ENCODE peak calls at places on chromosomes 4 and X, in four cellular contexts. M is IMR-90, J is mesendoderm, E is neuronal stem cell. F is an unnamed sample.

GRCh38 chr4:26873391-26874026 is 12.9 kb downstream of the STIM2 start:
- DNase-seq in M (no peak), J (peak; percentile 47), E (no peak), F (no peak)

GRCh38 chrX:152259150-152259549 is 120.8 kb upstream of the MAGEA10 start:
- DNase-seq in M (no peak), J (no peak), E (no peak), F (no peak)

GRCh38 chr4:244471-244870 is 60.8 kb downstream of the ZNF732 start:
- DNase-seq in M (no peak), J (peak; percentile 64), E (no peak), F (peak; percentile 27)

GRCh38 chr4:56619160-56619559 is 61.9 kb downstream of the HOPX start:
- DNase-seq in M (peak; percentile 58), J (no peak), E (no peak), F (no peak)

GRCh38 chrX:104618106-104618895 is 52.3 kb downstream of the IL1RAPL2 start:
- DNase-seq in M (no peak), J (peak; percentile 9), E (no peak), F (no peak)

GRCh38 chrX:15206306-15206705 is 63.6 kb downstream of the ASB9 start:
- DNase-seq in M (no peak), J (no peak), E (no peak), F (no peak)

GRCh38 chrX:20320461-20321159 is 53.9 kb upstream of the RPS6KA3 start:
- DNase-seq in M (no peak), J (no peak), E (no peak), F (no peak)

GRCh38 chr4:2754848-2755820 is 1.0 kb downstream of the TNIP2 start:
- DNase-seq in M (no peak), J (no peak), E (no peak), F (no peak)

GRCh38 chr4:84878541-84878940 is 87.9 kb downstream of the WDFY3 start:
- DNase-seq in M (peak; percentile 31), J (no peak), E (no peak), F (no peak)

GRCh38 chrX:9518896-9519295 is 54.0 kb downstream of the TBL1X start:
- DNase-seq in M (no peak), J (no peak), E (no peak), F (no peak)

GRCh38 chr4:74056858-74057562 is 18.5 kb upstream of the CXCL3 start:
- DNase-seq in M (peak; percentile 95), J (no peak), E (no peak), F (no peak)

GRCh38 chr4:90234916-90235547 is 107.8 kb downstream of the CCSER1 start:
- DNase-seq in M (no peak), J (no peak), E (no peak), F (no peak)

GRCh38 chrX:1914606-1915365 is 299.9 kb downstream of the ASMT start:
- DNase-seq in M (no peak), J (peak; percentile 30), E (no peak), F (peak; percentile 47)

GRCh38 chr4:83582289-83582756 is 46.4 kb downstream of the GPAT3 start:
- DNase-seq in M (no peak), J (peak; percentile 8), E (no peak), F (no peak)

GRCh38 chrX:87338510-87338909 is 179.1 kb upstream of the KLHL4 start:
- DNase-seq in M (peak; percentile 2), J (peak; percentile 18), E (peak; percentile 1), F (no peak)

GRCh38 chrX:109856974-109857373 is 123.9 kb upstream of the ACSL4 start:
- DNase-seq in M (peak; percentile 34), J (no peak), E (peak; percentile 9), F (no peak)

GRCh38 chrX:111020283-111020682 is 75.7 kb upstream of the PAK3 start:
- DNase-seq in M (no peak), J (no peak), E (no peak), F (no peak)

GRCh38 chr4:48275247-48275646 is 5.6 kb upstream of the TEC start:
- DNase-seq in M (peak; percentile 35), J (peak; percentile 60), E (no peak), F (no peak)

GRCh38 chr4:2256781-2257191 is 5.1 kb downstream of the MXD4 start:
- DNase-seq in M (no peak), J (no peak), E (no peak), F (no peak)

GRCh38 chr4:152999376-153000067 is 63.4 kb downstream of the FHDC1 start:
- DNase-seq in M (no peak), J (no peak), E (no peak), F (no peak)

DNA sequence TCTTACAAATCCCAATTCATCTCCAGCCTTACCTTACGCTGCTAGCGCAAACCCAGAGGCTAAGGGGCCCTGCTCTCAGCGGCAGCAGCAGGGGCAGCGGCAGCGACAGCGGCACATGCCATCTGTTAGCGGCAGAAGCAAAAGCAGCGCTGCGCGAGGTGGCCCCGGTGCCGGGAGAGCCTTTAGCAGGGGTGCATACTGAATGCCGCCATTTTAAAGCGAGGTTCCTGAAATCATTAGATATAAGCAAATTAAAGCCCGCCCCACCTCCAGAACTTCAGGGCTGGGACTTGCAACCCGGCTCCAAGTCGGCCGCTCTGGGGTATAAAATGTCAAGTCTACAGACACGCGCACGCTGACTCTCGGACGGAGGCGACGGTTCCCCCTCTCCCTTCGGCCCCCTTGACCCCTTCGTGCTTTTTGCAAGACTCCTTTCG is at the start of gene MBNL3:
- DNase-seq in M (peak; percentile 5), J (peak; percentile 74), E (peak; percentile 29), F (peak; percentile 67)
- H4K8ac ChIP-seq in M (no peak within 1 kb of the TSS), J (no peak within 1 kb of the TSS), E (no peak within 1 kb of the TSS), F (no peak within 1 kb of the TSS)

DNA sequence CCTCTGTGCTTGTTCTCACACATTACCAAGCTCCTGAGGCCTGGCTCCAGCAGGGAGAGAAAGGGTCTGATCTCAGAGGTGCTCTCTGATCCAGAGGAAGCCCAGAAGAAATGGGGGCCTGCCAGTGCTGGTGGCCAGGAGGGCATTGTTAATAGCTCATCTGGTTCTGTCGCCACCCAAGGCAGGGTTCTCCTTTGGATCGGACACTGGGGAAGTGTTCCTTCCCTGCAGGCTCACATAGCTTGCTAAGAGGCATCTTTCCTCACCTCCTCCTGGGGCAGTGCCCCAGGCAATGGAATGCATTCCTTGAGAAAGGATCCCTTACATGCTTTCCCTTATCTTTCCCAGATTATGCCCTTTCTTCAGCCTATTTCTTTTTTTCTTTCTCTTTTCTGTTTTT is 53.8 kb downstream of the RBM47 start:
- DNase-seq in M (no peak), J (peak; percentile 91), E (no peak), F (no peak)
- H4K8ac ChIP-seq in M (peak overlapping the region; percentile 4), J (no peak overlapping the region), E (no peak overlapping the region), F (no peak overlapping the region)

DNA sequence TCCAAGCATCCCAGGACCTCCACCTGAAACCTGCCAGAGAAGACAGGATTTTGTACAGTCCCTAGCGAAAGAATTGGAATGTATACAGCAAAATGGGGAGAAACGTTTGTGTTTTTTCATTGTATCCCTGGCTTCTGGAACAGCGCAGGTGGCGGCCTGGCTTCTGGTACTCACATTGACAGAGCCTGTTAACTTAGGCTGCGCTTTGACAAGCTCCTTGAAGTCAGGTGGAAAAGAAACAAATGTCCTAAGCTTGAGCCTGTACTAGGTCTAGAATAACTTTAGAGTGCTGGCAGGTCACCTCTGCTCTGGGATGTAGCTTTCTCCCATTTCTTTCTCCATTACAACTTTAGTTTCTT is 343.7 kb upstream of the KLF3 start:
- DNase-seq in M (no peak), J (no peak), E (no peak), F (no peak)
- H4K8ac ChIP-seq in M (peak overlapping the region; percentile 70), J (no peak overlapping the region), E (no peak overlapping the region), F (no peak overlapping the region)

GRCh38 chr4:185209031-185209851 is at the start of gene SNX25:
- DNase-seq in M (peak; percentile 65), J (peak; percentile 90), E (peak; percentile 86), F (peak; percentile 89)
- H4K8ac ChIP-seq in M (peak within 1 kb of the TSS; percentile 55), J (no peak within 1 kb of the TSS), E (no peak within 1 kb of the TSS), F (no peak within 1 kb of the TSS)

DNA sequence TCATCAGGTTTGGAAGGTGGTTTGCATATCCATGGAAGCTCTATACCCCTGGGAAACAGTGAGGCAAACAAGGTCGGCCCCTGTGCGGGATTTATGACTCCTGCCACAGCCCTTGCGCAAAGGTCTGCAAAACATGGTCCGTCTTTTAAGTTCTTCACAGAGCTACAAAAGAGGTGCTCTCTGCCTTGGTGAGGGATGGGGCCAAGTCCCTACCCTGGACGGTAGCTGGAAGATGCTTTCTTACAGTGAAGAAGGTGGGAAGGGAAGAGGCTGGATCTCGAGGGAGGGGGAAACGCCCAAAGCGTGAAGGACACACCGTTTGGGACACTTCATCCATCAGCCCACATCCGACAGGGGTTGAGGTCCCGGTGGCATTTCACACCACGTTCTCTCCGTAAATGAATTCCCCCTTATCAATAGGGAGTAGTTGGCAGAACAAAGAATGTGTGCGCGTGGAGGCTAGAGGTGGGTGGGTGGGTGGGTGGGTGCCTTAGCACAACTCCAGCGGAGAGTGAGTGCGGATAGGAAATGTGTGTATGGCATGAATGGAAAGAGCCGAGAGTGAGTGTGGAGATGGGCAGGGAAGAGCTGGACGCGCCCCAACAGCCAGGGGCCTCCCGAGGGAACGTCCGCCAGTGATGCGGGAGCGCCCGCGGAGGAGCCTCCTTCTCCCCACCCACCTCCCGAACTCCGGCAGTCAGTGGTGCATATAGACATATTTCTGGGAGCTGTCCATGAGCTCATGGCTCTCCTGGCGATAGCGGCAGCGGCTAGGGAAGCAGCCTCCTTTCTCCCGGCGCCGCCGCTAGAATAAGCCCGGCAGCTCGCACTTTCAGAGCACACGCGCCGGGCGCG is 68.3 kb downstream of the LARP7 start:
- DNase-seq in M (peak; percentile 58), J (peak; percentile 64), E (peak; percentile 35), F (peak; percentile 51)
- H4K8ac ChIP-seq in M (no peak overlapping the region), J (peak overlapping the region; percentile 57), E (no peak overlapping the region), F (no peak overlapping the region)

GRCh38 chrX:41750720-41751119 is 26.7 kb downstream of the GPR82 start:
- DNase-seq in M (no peak), J (no peak), E (no peak), F (no peak)
- H4K8ac ChIP-seq in M (no peak overlapping the region), J (no peak overlapping the region), E (no peak overlapping the region), F (no peak overlapping the region)

DNA sequence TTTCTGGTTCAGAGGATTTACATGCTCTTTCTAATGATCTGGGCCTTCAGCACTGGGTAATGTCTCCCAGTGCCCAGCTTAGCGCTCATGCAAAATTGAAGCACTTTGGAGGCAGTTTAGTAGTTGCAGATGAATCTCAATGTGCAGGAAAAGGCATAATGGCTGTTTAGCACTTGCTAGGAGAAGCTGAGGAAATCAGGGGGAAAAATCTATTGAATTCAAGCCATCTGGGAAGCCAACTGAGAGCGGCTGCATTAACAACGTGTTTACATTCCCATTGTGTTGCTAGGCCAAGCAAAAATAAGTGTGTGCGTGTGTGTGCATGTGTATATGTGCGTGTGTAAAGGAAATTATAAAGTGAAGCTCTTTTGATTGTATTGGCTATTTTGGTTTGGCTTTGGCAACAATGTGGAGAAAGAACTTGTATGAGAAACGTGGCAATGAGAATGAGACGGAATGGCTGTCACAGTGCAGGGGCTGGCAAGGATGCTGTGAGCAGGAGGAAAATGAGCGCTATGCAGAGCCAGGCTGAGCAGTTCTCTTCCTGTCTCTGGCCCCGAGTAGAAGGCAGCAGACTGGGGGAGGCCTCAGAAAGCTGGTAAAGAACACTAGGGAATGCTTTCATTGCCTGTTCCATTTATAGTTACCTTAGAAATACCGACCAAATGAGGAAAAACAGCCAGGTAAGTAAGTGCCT is 231.5 kb downstream of the UNC5C start:
- DNase-seq in M (no peak), J (no peak), E (no peak), F (no peak)
- H4K8ac ChIP-seq in M (no peak overlapping the region), J (no peak overlapping the region), E (no peak overlapping the region), F (peak overlapping the region; percentile 33)

DNA sequence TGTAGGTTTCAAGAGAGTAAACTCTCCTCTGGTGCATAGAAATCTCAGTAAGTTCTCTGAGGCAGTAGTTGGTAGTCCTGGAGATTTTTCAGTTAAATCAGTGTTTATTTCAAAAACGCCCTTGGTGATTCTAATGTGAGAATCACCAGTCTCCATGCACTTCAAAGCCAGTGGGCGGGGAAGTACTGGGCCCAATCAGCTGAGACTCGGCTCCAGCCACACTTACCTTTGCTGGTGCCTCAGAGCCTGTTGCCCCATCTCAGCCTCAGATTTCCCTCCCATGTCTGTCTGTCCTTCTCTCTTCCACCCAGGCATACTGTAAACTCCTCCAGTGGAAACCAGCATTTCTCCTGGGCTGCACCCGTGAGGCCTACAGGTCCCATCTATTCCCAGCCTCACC is 7.4 kb upstream of the MGST2 start:
- DNase-seq in M (no peak), J (no peak), E (no peak), F (peak; percentile 58)
- H4K8ac ChIP-seq in M (no peak overlapping the region), J (no peak overlapping the region), E (no peak overlapping the region), F (no peak overlapping the region)

F was measured in H9.